ENCODE peak calls at places on chromosomes 7 and 10, in ten cellular contexts. W is heart left ventricle, S is brain microvascular endothelial cell, X is RWPE1, Z is lung, V is spleen, P is stomach, C is BJ, U is GM12865, M is foreskin keratinocyte. J is an unnamed sample.

GRCh38 chr7:37916017-37916672 is 472 bp downstream of the SFRP4 start:
- DNase-seq in W (peak), S (peak), X (no peak), Z (no peak), V (no peak), P (no peak), C (no peak), U (no peak), M (no peak), J (no peak)

GRCh38 chr7:130070900-130071622 is 727 bp downstream of the KLHDC10 start:
- DNase-seq in W (no peak), S (no peak), X (peak), Z (no peak), V (no peak), P (no peak), C (no peak), U (no peak), M (peak), J (peak)

GRCh38 chr10:126458453-126458852 is 70.2 kb upstream of the ADAM12 start:
- DNase-seq in W (no peak), S (peak), X (no peak), Z (no peak), V (no peak), P (no peak), C (no peak), U (no peak), M (no peak), J (no peak)

GRCh38 chr10:89644691-89644966 is 413 bp downstream of the PANK1 start:
- DNase-seq in W (no peak), S (no peak), X (no peak), Z (no peak), V (peak), P (no peak), C (no peak), U (no peak), M (no peak), J (no peak)

GRCh38 chr10:15347205-15347604 is 23.9 kb downstream of the FAM171A1 start:
- DNase-seq in W (no peak), S (no peak), X (no peak), Z (no peak), V (no peak), P (no peak), C (no peak), U (no peak), M (no peak), J (no peak)

GRCh38 chr7:131272086-131272485 is 55.6 kb upstream of the MKLN1 start:
- DNase-seq in W (no peak), S (no peak), X (no peak), Z (no peak), V (no peak), P (no peak), C (no peak), U (no peak), M (no peak), J (no peak)

GRCh38 chr7:128206017-128206746 is 34.9 kb upstream of the LEP start:
- DNase-seq in W (no peak), S (no peak), X (no peak), Z (no peak), V (no peak), P (no peak), C (no peak), U (no peak), M (no peak), J (no peak)

GRCh38 chr7:74027683-74028320 is at the start of gene ELN:
- DNase-seq in W (peak), S (no peak), X (no peak), Z (peak), V (no peak), P (peak), C (no peak), U (no peak), M (no peak), J (no peak)

GRCh38 chr7:114931656-114932011 is 9.7 kb downstream of the MDFIC start:
- DNase-seq in W (no peak), S (no peak), X (no peak), Z (no peak), V (no peak), P (no peak), C (no peak), U (peak), M (no peak), J (no peak)

GRCh38 chr10:102302611-102303010 is 57.3 kb downstream of the GBF1 start:
- DNase-seq in W (no peak), S (peak), X (no peak), Z (no peak), V (no peak), P (no peak), C (no peak), U (no peak), M (no peak), J (no peak)

GRCh38 chr7:108234981-108235450 is 104.9 kb upstream of the LAMB4 start:
- DNase-seq in W (no peak), S (no peak), X (no peak), Z (no peak), V (no peak), P (no peak), C (no peak), U (no peak), M (peak), J (no peak)

GRCh38 chr10:46283945-46284285 is 2.9 kb upstream of the ANTXRL start:
- DNase-seq in W (no peak), S (no peak), X (no peak), Z (no peak), V (peak), P (no peak), C (no peak), U (no peak), M (no peak), J (no peak)

GRCh38 chr10:130430291-130430690 is 294.1 kb downstream of the GLRX3 start:
- DNase-seq in W (no peak), S (no peak), X (no peak), Z (peak), V (no peak), P (no peak), C (no peak), U (no peak), M (no peak), J (no peak)

GRCh38 chr7:137298464-137298794 is 45.1 kb downstream of the PTN start:
- DNase-seq in W (no peak), S (no peak), X (no peak), Z (no peak), V (no peak), P (no peak), C (no peak), U (no peak), M (no peak), J (no peak)

GRCh38 chr10:78442836-78443550 is 409.3 kb downstream of the RPS24 start:
- DNase-seq in W (no peak), S (no peak), X (no peak), Z (no peak), V (no peak), P (no peak), C (no peak), U (no peak), M (no peak), J (no peak)

GRCh38 chr10:29472268-29473086 is 162.3 kb downstream of the SVIL start:
- DNase-seq in W (no peak), S (no peak), X (no peak), Z (no peak), V (no peak), P (no peak), C (no peak), U (no peak), M (no peak), J (no peak)

GRCh38 chr10:51965451-51965850 is 266.1 kb upstream of the CSTF2T start:
- DNase-seq in W (no peak), S (no peak), X (no peak), Z (no peak), V (no peak), P (no peak), C (no peak), U (no peak), M (no peak), J (no peak)

GRCh38 chr10:42491001-42491592 is 147.3 kb downstream of the ZNF33B start:
- DNase-seq in W (no peak), S (no peak), X (peak), Z (no peak), V (no peak), P (no peak), C (no peak), U (no peak), M (peak), J (no peak)

GRCh38 chr7:151509670-151510333 is 9.9 kb downstream of the RHEB start:
- DNase-seq in W (no peak), S (no peak), X (no peak), Z (no peak), V (no peak), P (no peak), C (no peak), U (no peak), M (no peak), J (no peak)

GRCh38 chr7:151389096-151389767 is 20.6 kb downstream of the WDR86 start:
- DNase-seq in W (peak), S (no peak), X (no peak), Z (no peak), V (peak), P (no peak), C (no peak), U (no peak), M (no peak), J (no peak)

GRCh38 chr10:92914478-92915066 is 66.3 kb downstream of the EXOC6 start:
- DNase-seq in W (no peak), S (peak), X (peak), Z (peak), V (no peak), P (peak), C (peak), U (peak), M (peak), J (peak)

GRCh38 chr7:37927739-37928444 is 7.5 kb downstream of the EPDR1 start:
- DNase-seq in W (no peak), S (no peak), X (no peak), Z (no peak), V (no peak), P (no peak), C (no peak), U (no peak), M (no peak), J (no peak)

GRCh38 chr10:1180836-1181235 is 124.7 kb downstream of the WDR37 start:
- DNase-seq in W (peak), S (no peak), X (no peak), Z (no peak), V (peak), P (no peak), C (no peak), U (no peak), M (no peak), J (no peak)
- TF ChIP-seq CTCF in W (no peak), S (peak), X (no peak), Z (no peak), V (no peak), P (no peak), C (no peak), U (no peak), M (no peak), J (no peak)

DNA sequence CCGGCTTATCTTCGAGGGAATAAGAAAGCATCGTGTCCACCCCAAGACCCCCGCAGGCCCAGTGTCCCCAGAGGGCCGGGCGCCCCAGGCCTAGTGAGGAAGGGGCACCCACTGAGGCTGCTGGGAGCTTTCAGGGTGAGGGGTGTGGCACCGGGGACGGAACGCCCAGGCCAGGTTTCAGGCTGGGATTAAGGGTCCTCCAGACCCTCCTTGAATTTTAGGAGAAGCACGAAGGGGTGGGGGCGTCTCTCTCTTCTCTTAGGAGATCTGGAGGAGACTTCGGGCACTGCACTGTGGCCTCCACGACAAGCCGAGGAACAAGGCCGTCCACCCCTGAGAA is 96.8 kb downstream of the PDGFA start:
- DNase-seq in W (peak), S (no peak), X (no peak), Z (no peak), V (peak), P (no peak), C (no peak), U (no peak), M (no peak), J (no peak)
- TF ChIP-seq CTCF in W (no peak), S (no peak), X (no peak), Z (no peak), V (no peak), P (no peak), C (no peak), U (no peak), M (no peak), J (no peak)

GRCh38 chr7:23520582-23520981 is 11.2 kb downstream of the TRA2A start:
- DNase-seq in W (no peak), S (no peak), X (no peak), Z (no peak), V (no peak), P (no peak), C (no peak), U (no peak), M (no peak), J (no peak)
- TF ChIP-seq CTCF in W (no peak), S (peak), X (peak), Z (no peak), V (no peak), P (no peak), C (no peak), U (no peak), M (peak), J (peak)

GRCh38 chr7:143389316-143390097 is 8.4 kb downstream of the ZYX start:
- DNase-seq in W (no peak), S (no peak), X (no peak), Z (no peak), V (no peak), P (no peak), C (no peak), U (no peak), M (no peak), J (no peak)
- TF ChIP-seq CTCF in W (no peak), S (peak), X (no peak), Z (no peak), V (no peak), P (no peak), C (peak), U (no peak), M (no peak), J (no peak)

GRCh38 chr10:96576277-96576980 is 10.4 kb downstream of the TM9SF3 start:
- DNase-seq in W (no peak), S (no peak), X (no peak), Z (no peak), V (no peak), P (no peak), C (no peak), U (peak), M (no peak), J (no peak)

GRCh38 chr10:96570512-96570911 is 16.3 kb downstream of the TM9SF3 start:
- DNase-seq in W (no peak), S (no peak), X (no peak), Z (no peak), V (no peak), P (no peak), C (peak), U (no peak), M (no peak), J (no peak)

GRCh38 chr10:96568402-96568801 is 18.4 kb downstream of the TM9SF3 start:
- DNase-seq in W (no peak), S (no peak), X (no peak), Z (no peak), V (no peak), P (no peak), C (no peak), U (no peak), M (no peak), J (no peak)

GRCh38 chr10:96573036-96573435 is 13.8 kb downstream of the TM9SF3 start:
- DNase-seq in W (no peak), S (no peak), X (no peak), Z (no peak), V (no peak), P (no peak), C (no peak), U (no peak), M (no peak), J (no peak)

DNA sequence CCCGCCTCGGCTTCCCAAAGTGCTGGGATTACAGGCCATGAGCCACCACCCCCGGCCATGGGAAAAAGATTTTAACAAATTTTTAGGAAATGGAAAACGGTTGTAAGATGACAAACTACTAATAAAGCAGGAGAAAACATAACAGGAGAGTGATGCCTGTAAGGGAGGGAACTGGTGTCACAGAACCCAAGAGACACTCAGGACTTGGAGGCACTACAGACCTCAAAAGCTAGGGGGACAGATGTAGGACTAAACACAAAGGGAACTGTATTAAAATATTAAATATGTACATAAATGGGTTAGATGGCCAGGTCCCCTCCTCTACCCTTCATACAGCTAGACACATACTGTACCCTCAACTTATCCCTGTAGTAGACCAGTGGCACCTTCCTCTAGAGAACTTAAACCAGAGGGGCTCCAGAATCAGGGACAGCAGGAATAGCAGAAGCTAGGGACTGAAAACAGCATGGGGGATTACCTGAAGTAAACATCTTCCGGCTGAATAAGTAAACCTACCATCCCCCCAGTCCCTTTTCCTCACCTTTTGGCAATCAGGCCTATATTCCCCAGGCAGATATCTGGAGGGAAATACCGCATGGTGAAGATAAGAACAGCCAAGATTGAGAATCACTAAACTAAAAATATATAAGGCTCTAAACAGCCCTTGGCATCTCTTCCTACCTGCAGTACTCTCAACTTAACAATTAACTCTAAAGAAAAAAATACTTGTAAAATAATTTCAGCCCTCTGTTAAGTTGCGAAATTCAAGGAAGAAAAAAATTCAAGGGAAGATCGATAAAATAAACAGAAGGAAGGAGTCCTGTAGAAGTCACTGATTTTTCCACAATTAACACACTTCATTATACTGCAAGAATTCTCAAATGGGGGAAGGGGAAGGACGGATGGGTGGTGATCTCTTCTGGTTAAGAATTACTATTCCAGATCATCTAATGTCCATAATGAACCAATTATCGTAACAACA is 15.5 kb downstream of the TM9SF3 start:
- DNase-seq in W (no peak), S (no peak), X (no peak), Z (no peak), V (no peak), P (no peak), C (no peak), U (no peak), M (no peak), J (no peak)
- TF ChIP-seq CTCF in W (no peak), S (no peak), X (no peak), Z (no peak), V (no peak), P (no peak), C (no peak), U (no peak), M (no peak), J (no peak)

J was measured in GM13977.